ENCODE peak calls at places on chromosome 4, in four cellular contexts. X is activated CD8-positive, alpha-beta T cell treated with anti-CD3 and anti-CD28 coated beads for 36 hours; C is CD4-positive, alpha-beta T cell; E is fibroblast of mammary gland. K is an unnamed sample.

GRCh38 chr4:174714393-174715211 is 114.4 kb downstream of the GLRA3 start:
- DNase-seq in X (peak), E (peak), C (no peak), K (peak)

GRCh38 chr4:180031330-180031729 is 2211.9 kb upstream of the TENM3 start:
- DNase-seq in E (no peak), X (no peak), C (no peak), K (no peak)

GRCh38 chr4:87843936-87844335 is 11.2 kb downstream of the MEPE start:
- DNase-seq in C (no peak), E (peak), X (no peak), K (peak)

GRCh38 chr4:138114434-138114833 is 127.7 kb downstream of the SLC7A11 start:
- DNase-seq in C (no peak), E (no peak), X (no peak), K (no peak)

GRCh38 chr4:105596676-105597075 is 44.3 kb downstream of the ARHGEF38 start:
- DNase-seq in E (no peak), X (no peak), C (no peak), K (no peak)

GRCh38 chr4:183989471-183989870 is 84.4 kb downstream of the STOX2 start:
- DNase-seq in C (no peak), E (peak), X (no peak), K (peak)

GRCh38 chr4:7630559-7631287 is 196.0 kb upstream of the PSAPL1 start:
- DNase-seq in E (peak), C (no peak), X (no peak), K (peak)

GRCh38 chr4:24266951-24267577 is 317.3 kb downstream of the DHX15 start:
- DNase-seq in E (peak), C (no peak), X (no peak), K (no peak)

GRCh38 chr4:10096201-10096975 is 20.2 kb downstream of the WDR1 start:
- DNase-seq in C (peak), X (peak), E (peak), K (peak)

GRCh38 chr4:41693629-41694028 is 54.9 kb downstream of the PHOX2B start:
- DNase-seq in X (no peak), E (peak), C (no peak), K (peak)

GRCh38 chr4:139768913-139769312 is 103.3 kb downstream of the MGST2 start:
- DNase-seq in C (no peak), E (peak), X (no peak), K (no peak)

GRCh38 chr4:25128671-25129070 is 31.6 kb downstream of the SEPSECS start:
- DNase-seq in E (peak), C (no peak), X (no peak), K (no peak)

GRCh38 chr4:139606600-139607301 is 50.7 kb upstream of the SETD7 start:
- DNase-seq in E (peak), X (peak), C (no peak), K (peak)

GRCh38 chr4:123116412-123116811 is 194.0 kb upstream of the NUDT6 start:
- DNase-seq in X (no peak), E (no peak), C (no peak), K (peak)

GRCh38 chr4:148881860-148882643 is 439.8 kb upstream of the NR3C2 start:
- DNase-seq in E (no peak), X (no peak), C (no peak), K (no peak)

GRCh38 chr4:155161357-155161756 is 47.1 kb upstream of the NPY2R start:
- DNase-seq in E (no peak), X (no peak), C (no peak), K (no peak)

GRCh38 chr4:139754913-139755312 is 89.3 kb downstream of the MGST2 start:
- DNase-seq in X (no peak), C (no peak), E (no peak), K (no peak)

GRCh38 chr4:44186850-44187246 is 261.8 kb downstream of the KCTD8 start:
- DNase-seq in C (no peak), E (no peak), X (no peak), K (no peak)

GRCh38 chr4:183384983-183385382 is 59.5 kb upstream of the CDKN2AIP start:
- DNase-seq in E (no peak), C (no peak), X (no peak), K (no peak)

GRCh38 chr4:95510145-95510544 is 38.6 kb downstream of the UNC5C start:
- DNase-seq in C (no peak), E (peak), X (no peak), K (no peak)

GRCh38 chr4:85445058-85445639 is 29.8 kb upstream of the ARHGAP24 start:
- DNase-seq in E (no peak), C (no peak), X (no peak), K (no peak)

GRCh38 chr4:85681194-85681803 is 206.3 kb downstream of the ARHGAP24 start:
- DNase-seq in C (no peak), X (no peak), E (peak), K (peak)

GRCh38 chr4:61572160-61572559 is 372.0 kb downstream of the ADGRL3 start:
- DNase-seq in X (no peak), E (peak), C (no peak), K (peak)

GRCh38 chr4:170015285-170015684 is 10.9 kb downstream of the MFAP3L start:
- DNase-seq in X (no peak), C (no peak), E (no peak), K (no peak)

GRCh38 chr4:55018521-55018920 is 106.9 kb downstream of the KDR start:
- DNase-seq in X (no peak), C (no peak), E (no peak), K (no peak)

GRCh38 chr4:84530449-84530848 is 31.4 kb upstream of the NKX6-1 start:
- DNase-seq in X (no peak), E (peak), C (no peak), K (peak)

GRCh38 chr4:125116431-125116830 is 198.3 kb upstream of the FAT4 start:
- DNase-seq in E (peak), X (no peak), C (no peak), K (no peak)

GRCh38 chr4:165682621-165683020 is 190.4 kb upstream of the TLL1 start:
- DNase-seq in E (peak), C (no peak), X (no peak), K (no peak)

GRCh38 chr4:78061939-78062603 is 4.9 kb downstream of the FRAS1 start:
- DNase-seq in C (no peak), X (no peak), E (peak), K (no peak)

GRCh38 chr4:151797131-151797530 is 36.3 kb upstream of the GATB start:
- DNase-seq in E (no peak), C (no peak), X (no peak), K (peak)

GRCh38 chr4:123709336-123709735 is 312.7 kb downstream of the SPRY1 start:
- DNase-seq in X (no peak), E (peak), C (no peak), K (no peak)

GRCh38 chr4:8410641-8411271 is 29.8 kb downstream of the ACOX3 start:
- DNase-seq in C (no peak), E (peak), X (no peak), K (peak)

GRCh38 chr4:177047070-177047850 is 254.5 kb upstream of the VEGFC start:
- DNase-seq in C (peak), X (peak), E (peak), K (peak)

GRCh38 chr4:61333490-61333889 is 133.4 kb downstream of the ADGRL3 start:
- DNase-seq in E (no peak), X (no peak), C (no peak), K (no peak)

GRCh38 chr4:88880501-88881226 is 176.3 kb downstream of the FAM13A start:
- DNase-seq in X (no peak), C (no peak), E (no peak), K (no peak)

GRCh38 chr4:174260099-174260498 is 23.4 kb downstream of the FBXO8 start:
- DNase-seq in C (no peak), X (no peak), E (peak), K (peak)

GRCh38 chr4:3573131-3573530 is 40.9 kb upstream of the LRPAP1 start:
- DNase-seq in E (no peak), X (no peak), C (no peak), K (no peak)

GRCh38 chr4:3571921-3572320 is 39.7 kb upstream of the LRPAP1 start:
- DNase-seq in E (no peak), X (no peak), C (no peak), K (no peak)

GRCh38 chr4:3572363-3572762 is 40.1 kb upstream of the LRPAP1 start:
- DNase-seq in E (no peak), C (no peak), X (no peak), K (no peak)
- TF ChIP-seq CTCF in E (no peak), C (no peak), X (no peak), K (no peak)

DNA sequence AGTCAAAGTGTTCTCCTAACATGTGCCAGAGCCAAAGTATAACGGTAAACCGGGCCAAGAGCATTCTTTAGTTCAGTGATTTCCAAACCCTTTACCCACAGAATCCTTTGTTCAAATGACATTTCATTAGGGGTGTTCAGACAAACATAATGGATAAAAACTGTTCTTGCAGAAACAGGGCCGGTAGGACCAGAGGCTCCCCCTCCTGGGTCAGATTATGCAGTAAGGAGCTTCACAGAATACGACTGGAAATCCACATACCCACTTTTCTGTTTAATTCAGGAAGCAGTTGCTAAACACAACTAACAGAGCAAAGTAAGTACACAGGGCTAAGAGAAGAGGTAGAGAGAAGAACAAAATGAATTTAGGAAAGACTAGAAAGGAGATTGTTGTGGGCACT is 46.6 kb upstream of the TMEM184C start:
- DNase-seq in C (no peak), E (peak), X (no peak), K (peak)
- TF ChIP-seq CTCF in C (no peak), E (peak), X (no peak), K (no peak)

DNA sequence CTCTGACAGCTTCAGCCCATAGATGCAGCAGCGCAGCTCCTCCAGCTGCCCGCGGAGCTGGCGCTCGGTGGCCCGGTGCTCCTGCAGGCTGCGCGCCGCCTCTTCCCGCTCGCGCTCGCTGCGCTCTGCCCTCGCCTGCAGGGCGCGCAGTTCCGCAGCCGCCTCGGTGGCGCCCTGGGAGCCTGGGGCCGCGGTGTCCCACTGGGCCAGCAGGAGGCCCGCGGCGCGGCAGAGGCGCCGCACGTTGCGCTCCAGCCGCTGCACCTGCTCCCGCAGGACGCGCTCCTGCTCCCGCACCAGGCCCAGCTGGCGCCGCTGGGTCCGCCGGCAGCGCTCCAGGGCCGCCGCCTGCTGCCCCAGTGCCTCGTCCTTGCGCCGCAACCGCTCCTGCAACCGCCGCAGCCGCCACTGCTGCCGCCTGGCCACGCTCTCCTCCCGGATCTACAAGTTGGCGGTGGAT is 10.1 kb downstream of the C4orf50 start:
- DNase-seq in X (no peak), C (no peak), E (no peak), K (no peak)
- TF ChIP-seq CTCF in X (no peak), C (no peak), E (no peak), K (no peak)

GRCh38 chr4:107035711-107036601 is at the start of gene DKK2:
- DNase-seq in X (peak), E (peak), C (no peak), K (peak)

GRCh38 chr4:107036602-107037151 is 564 bp upstream of the DKK2 start:
- DNase-seq in C (no peak), E (no peak), X (no peak), K (no peak)

GRCh38 chr4:107034091-107034698 is 1.9 kb downstream of the DKK2 start:
- DNase-seq in C (no peak), X (peak), E (peak), K (peak)

GRCh38 chr4:107034982-107035710 is 967 bp downstream of the DKK2 start:
- DNase-seq in C (no peak), X (peak), E (peak), K (no peak)

GRCh38 chr4:107037188-107037587 is 1.1 kb upstream of the DKK2 start:
- DNase-seq in X (peak), E (peak), C (no peak), K (peak)
- TF ChIP-seq CTCF in X (no peak), E (peak), C (no peak), K (peak)

GRCh38 chr4:2465032-2465431 is 3.9 kb upstream of the RNF4 start:
- DNase-seq in X (no peak), C (no peak), E (no peak), K (no peak)

GRCh38 chr4:2462992-2463762 is 5.7 kb upstream of the RNF4 start:
- DNase-seq in C (no peak), X (no peak), E (no peak), K (no peak)

GRCh38 chr4:2459589-2460349 is 9.1 kb upstream of the RNF4 start:
- DNase-seq in C (no peak), E (no peak), X (no peak), K (no peak)

GRCh38 chr4:2461246-2461960 is 7.5 kb upstream of the RNF4 start:
- DNase-seq in C (no peak), E (no peak), X (no peak), K (no peak)

DNA sequence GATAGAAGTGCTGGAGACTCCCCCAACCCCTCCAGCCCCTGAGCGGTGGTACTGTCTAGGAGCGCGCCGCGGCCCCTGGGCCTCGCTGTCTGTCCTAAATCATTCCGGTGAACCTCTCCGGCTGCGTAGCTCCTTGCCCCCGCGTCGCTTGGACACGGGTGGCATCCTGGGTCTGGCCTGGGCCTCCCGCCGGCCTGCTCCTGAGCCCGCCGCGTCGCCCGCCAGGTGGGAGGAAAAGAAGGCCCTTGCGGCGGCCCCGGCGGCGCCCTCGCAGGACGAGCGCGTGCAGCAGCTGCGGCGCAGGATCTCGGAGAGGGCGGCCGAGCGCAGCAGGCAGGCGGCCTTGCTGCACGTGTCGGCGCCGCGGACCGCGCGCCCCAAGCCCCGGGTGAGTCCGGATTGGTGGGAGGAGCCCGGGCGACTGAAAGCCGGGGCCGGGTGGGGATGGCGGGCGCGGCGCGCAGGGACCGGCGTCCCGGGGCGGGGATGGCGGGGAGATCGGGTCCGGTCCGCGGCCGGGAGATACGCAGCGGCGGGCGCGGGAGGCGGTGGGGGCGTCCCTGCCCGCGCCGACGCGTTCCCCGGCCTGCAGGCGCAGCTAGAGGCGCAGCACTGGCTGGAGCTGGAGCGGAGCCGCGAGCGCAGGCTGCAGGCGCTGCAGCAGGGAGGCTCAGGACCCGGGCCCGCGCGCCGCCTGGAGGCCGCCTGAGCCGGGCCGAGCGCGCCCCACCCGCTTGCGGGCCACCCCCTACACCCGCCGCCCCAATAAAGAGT is 6.5 kb upstream of the RNF4 start:
- DNase-seq in C (peak), E (peak), X (peak), K (peak)
- TF ChIP-seq CTCF in C (peak), E (no peak), X (peak), K (no peak)

K was measured in foreskin fibroblast.